ENCODE peak calls at places on chromosomes 1 and 21, in ten cellular contexts. U, N, Q, I, K, X, C, F, O and V are unnamed samples.

GRCh38 chr1:226078336-226078735 is 15.8 kb downstream of the H3-3A start:
- DNase-seq in U (no peak), N (no peak), Q (no peak), I (no peak), K (no peak), X (no peak), C (no peak), F (no peak), O (no peak), V (no peak)

GRCh38 chr1:169879034-169879835 is 14.5 kb downstream of the SCYL3 start:
- DNase-seq in U (no peak), N (no peak), Q (no peak), I (no peak), K (no peak), X (no peak), C (no peak), F (no peak), O (no peak), V (no peak)

GRCh38 chr1:41003640-41004220 is 17.8 kb downstream of the SLFNL1 start:
- DNase-seq in U (peak), N (peak), Q (peak), I (peak), K (peak), X (peak), C (peak), F (peak), O (peak), V (peak)

GRCh38 chr1:222370911-222371717 is 176.8 kb downstream of the HHIPL2 start:
- DNase-seq in U (peak), N (no peak), Q (no peak), I (no peak), K (no peak), X (no peak), C (peak), F (no peak), O (peak), V (no peak)

GRCh38 chr1:181538836-181539235 is 55.5 kb downstream of the CACNA1E start:
- DNase-seq in U (no peak), N (no peak), Q (no peak), I (no peak), K (no peak), X (no peak), C (no peak), F (no peak), O (no peak), V (no peak)

GRCh38 chr1:5725855-5726585 is 266.2 kb downstream of the NPHP4 start:
- DNase-seq in U (no peak), N (no peak), Q (no peak), I (no peak), K (no peak), X (no peak), C (no peak), F (no peak), O (no peak), V (no peak)

GRCh38 chr1:201648911-201649775 is 110.2 kb downstream of the NAV1 start:
- DNase-seq in U (no peak), N (no peak), Q (no peak), I (peak), K (no peak), X (peak), C (peak), F (no peak), O (peak), V (no peak)

GRCh38 chr1:9316080-9316444 is 23.4 kb downstream of the SPSB1 start:
- DNase-seq in U (no peak), N (no peak), Q (no peak), I (no peak), K (no peak), X (no peak), C (no peak), F (no peak), O (no peak), V (no peak)

GRCh38 chr1:4653328-4653660 is 1.1 kb upstream of the AJAP1 start:
- DNase-seq in U (no peak), N (no peak), Q (no peak), I (peak), K (no peak), X (no peak), C (no peak), F (no peak), O (no peak), V (no peak)

GRCh38 chr21:18622383-18622782 is 218.8 kb upstream of the TMPRSS15 start:
- DNase-seq in U (no peak), N (no peak), Q (no peak), I (no peak), K (no peak), X (no peak), C (no peak), F (no peak), O (no peak), V (no peak)

GRCh38 chr1:158003409-158003805 is 10.0 kb downstream of the KIRREL1 start:
- DNase-seq in U (peak), N (no peak), Q (no peak), I (no peak), K (no peak), X (no peak), C (peak), F (no peak), O (no peak), V (no peak)

GRCh38 chr21:40421121-40421520 is 425.8 kb downstream of the DSCAM start:
- DNase-seq in U (no peak), N (no peak), Q (no peak), I (no peak), K (no peak), X (no peak), C (no peak), F (no peak), O (no peak), V (no peak)